ENCODE peak calls at places on chromosomes 3 and 15, in six cellular contexts. O is CD8-positive, alpha-beta T cell; H is psoas muscle; B is tibial nerve; J is K562; Y is heart left ventricle. R is an unnamed sample. For H3K9me3, the result is how much of the 10 kb centered on the place peaks cover.

GRCh38 chr3:67884345-67884744 is 229.9 kb upstream of the SUCLG2 start:
- DNase-seq in H (no peak), O (no peak), J (no peak), B (no peak), Y (no peak), R (no peak)

GRCh38 chr3:14467723-14468620 is 65.6 kb downstream of the SLC6A6 start:
- DNase-seq in H (no peak), Y (no peak), J (peak), O (peak), B (peak), R (peak)

GRCh38 chr3:138412821-138413531 is 21.4 kb upstream of the ESYT3 start:
- DNase-seq in H (no peak), O (no peak), J (no peak), B (no peak), Y (no peak), R (no peak)

GRCh38 chr15:100565591-100565990 is 36.4 kb downstream of the LINS1 start:
- DNase-seq in Y (no peak), O (no peak), J (no peak), H (no peak), B (no peak), R (no peak)

GRCh38 chr3:127036209-127037020 is 53.5 kb downstream of the PLXNA1 start:
- DNase-seq in H (peak), B (no peak), J (no peak), Y (peak), O (no peak), R (peak)

GRCh38 chr3:3792391-3792790 is 6.8 kb upstream of the LRRN1 start:
- DNase-seq in B (no peak), Y (no peak), O (no peak), J (no peak), H (no peak), R (no peak)

GRCh38 chr3:161409069-161409468 is 37.8 kb upstream of the SPTSSB start:
- DNase-seq in H (no peak), J (no peak), O (peak), Y (no peak), B (peak), R (no peak)

GRCh38 chr3:37909067-37909911 is 47.6 kb downstream of the CTDSPL start:
- DNase-seq in O (no peak), H (no peak), B (no peak), J (no peak), Y (no peak), R (no peak)

GRCh38 chr3:50289130-50289529 is 3.1 kb downstream of the IFRD2 start:
- DNase-seq in B (no peak), J (no peak), Y (peak), O (no peak), H (no peak), R (no peak)

GRCh38 chr3:128334086-128334650 is 132.5 kb downstream of the DNAJB8 start:
- DNase-seq in B (no peak), O (no peak), Y (no peak), H (no peak), J (no peak), R (no peak)

GRCh38 chr15:76433798-76434400 is 97.3 kb downstream of the ISL2 start:
- DNase-seq in O (no peak), H (no peak), B (no peak), J (no peak), Y (no peak), R (no peak)

GRCh38 chr3:180749796-180750195 is 70.5 kb upstream of the CCDC39 start:
- DNase-seq in H (no peak), B (no peak), O (no peak), Y (no peak), J (no peak), R (no peak)

GRCh38 chr3:25548836-25549235 is 115.9 kb downstream of the TOP2B start:
- DNase-seq in O (no peak), Y (no peak), J (no peak), B (no peak), H (no peak), R (no peak)

GRCh38 chr15:32861741-32862140 is 143.9 kb downstream of the GREM1 start:
- DNase-seq in B (no peak), Y (peak), O (no peak), J (no peak), H (peak), R (peak)

GRCh38 chr3:65729553-65729952 is 309.2 kb downstream of the MAGI1 start:
- DNase-seq in J (no peak), H (no peak), Y (no peak), B (peak), O (no peak), R (peak)

GRCh38 chr3:56491566-56491965 is 23.3 kb upstream of the ERC2 start:
- DNase-seq in O (no peak), Y (no peak), J (no peak), H (no peak), B (no peak), R (no peak)

GRCh38 chr3:24343084-24343783 is 151.4 kb downstream of the THRB start:
- DNase-seq in H (no peak), O (no peak), J (no peak), B (no peak), Y (no peak), R (no peak)

GRCh38 chr3:19029837-19030835 is 118.2 kb upstream of the KCNH8 start:
- DNase-seq in H (no peak), J (no peak), Y (no peak), B (no peak), O (peak), R (no peak)

GRCh38 chr3:175857666-175858270 is 998.6 kb downstream of the NAALADL2 start:
- DNase-seq in H (no peak), B (no peak), Y (no peak), O (no peak), J (no peak), R (no peak)

GRCh38 chr3:62003833-62004232 is 369.5 kb downstream of the FEZF2 start:
- DNase-seq in J (no peak), Y (no peak), O (no peak), H (no peak), B (no peak), R (no peak)

GRCh38 chr15:33326908-33327307 is 16.1 kb downstream of the RYR3 start:
- DNase-seq in J (no peak), H (no peak), O (no peak), B (no peak), Y (no peak), R (no peak)

GRCh38 chr3:125679258-125679657 is 84.0 kb upstream of the OSBPL11 start:
- DNase-seq in J (no peak), H (no peak), O (no peak), B (no peak), Y (no peak), R (peak)

GRCh38 chr3:184467171-184467570 is 87.3 kb downstream of the CHRD start:
- DNase-seq in B (no peak), Y (no peak), H (no peak), O (no peak), J (no peak), R (no peak)

GRCh38 chr3:120024103-120024502 is 70.1 kb downstream of the GSK3B start:
- DNase-seq in H (no peak), O (no peak), B (no peak), J (no peak), Y (no peak), R (no peak)

GRCh38 chr3:113495035-113495434 is 19.9 kb downstream of the SPICE1 start:
- DNase-seq in H (no peak), Y (no peak), B (peak), O (peak), J (no peak), R (peak)
- TF ChIP-seq CTCF in H (peak), Y (peak), B (peak), O (peak), J (peak), R (peak)

GRCh38 chr3:149223461-149223820 is 1.8 kb upstream of the CP start:
- DNase-seq in O (no peak), Y (no peak), H (no peak), J (no peak), B (no peak), R (no peak)

GRCh38 chr3:149224736-149225594 is 3.3 kb upstream of the CP start:
- DNase-seq in Y (no peak), O (no peak), H (no peak), J (no peak), B (peak), R (no peak)

GRCh38 chr3:149216195-149216869 is 5.3 kb downstream of the CP start:
- DNase-seq in O (no peak), J (no peak), H (no peak), B (no peak), Y (no peak), R (no peak)

GRCh38 chr3:149217347-149217746 is 4.3 kb downstream of the CP start:
- DNase-seq in B (no peak), Y (no peak), J (no peak), O (no peak), H (no peak), R (no peak)

DNA sequence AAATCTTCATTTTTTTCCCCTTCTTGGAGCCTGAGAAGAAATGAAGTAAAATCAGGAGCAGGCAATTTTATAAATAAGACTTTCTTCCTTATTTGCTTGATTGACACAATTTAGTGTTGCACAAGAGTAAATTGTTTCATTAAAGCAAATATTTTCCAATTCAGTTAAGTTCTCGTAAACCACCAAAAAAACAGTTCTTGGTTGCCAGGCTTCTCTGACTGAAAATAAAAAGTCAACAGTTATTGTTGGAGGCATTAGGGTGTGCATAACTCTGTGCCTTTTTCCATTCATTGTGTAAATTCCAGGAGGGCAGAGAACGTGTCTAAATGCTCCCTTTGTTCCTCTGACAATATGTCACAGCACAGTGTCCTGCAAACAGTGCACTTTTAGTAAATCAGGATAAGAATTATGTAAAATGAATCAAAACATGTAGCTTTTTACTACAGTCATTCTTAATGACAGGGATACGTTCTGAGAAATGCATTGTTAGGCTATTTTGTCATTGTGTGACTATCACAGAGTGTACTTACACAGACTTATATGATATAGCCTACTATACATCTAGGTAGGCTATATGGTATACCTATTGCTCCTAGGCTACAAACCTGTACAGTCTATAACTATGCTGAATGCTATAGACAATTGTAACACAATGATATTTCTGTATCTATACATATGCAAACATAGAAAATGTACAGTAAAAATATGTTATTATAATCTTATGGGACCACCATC is at the start of gene CP:
- DNase-seq in B (no peak), O (no peak), Y (no peak), H (no peak), J (no peak), R (no peak)
- H3K4me3 ChIP-seq in B (no peak), O (no peak), Y (peak), H (peak), J (no peak), R (no peak)

GRCh38 chr3:76177650-76178049 is 392.3 kb upstream of the ZNF717 start:
- DNase-seq in J (no peak), Y (no peak), B (no peak), H (no peak), O (no peak), R (no peak)
- H3K9me3 ChIP-seq in J (under half), Y (under half), B (under half), H (under half), O (under half), R (under half)

DNA sequence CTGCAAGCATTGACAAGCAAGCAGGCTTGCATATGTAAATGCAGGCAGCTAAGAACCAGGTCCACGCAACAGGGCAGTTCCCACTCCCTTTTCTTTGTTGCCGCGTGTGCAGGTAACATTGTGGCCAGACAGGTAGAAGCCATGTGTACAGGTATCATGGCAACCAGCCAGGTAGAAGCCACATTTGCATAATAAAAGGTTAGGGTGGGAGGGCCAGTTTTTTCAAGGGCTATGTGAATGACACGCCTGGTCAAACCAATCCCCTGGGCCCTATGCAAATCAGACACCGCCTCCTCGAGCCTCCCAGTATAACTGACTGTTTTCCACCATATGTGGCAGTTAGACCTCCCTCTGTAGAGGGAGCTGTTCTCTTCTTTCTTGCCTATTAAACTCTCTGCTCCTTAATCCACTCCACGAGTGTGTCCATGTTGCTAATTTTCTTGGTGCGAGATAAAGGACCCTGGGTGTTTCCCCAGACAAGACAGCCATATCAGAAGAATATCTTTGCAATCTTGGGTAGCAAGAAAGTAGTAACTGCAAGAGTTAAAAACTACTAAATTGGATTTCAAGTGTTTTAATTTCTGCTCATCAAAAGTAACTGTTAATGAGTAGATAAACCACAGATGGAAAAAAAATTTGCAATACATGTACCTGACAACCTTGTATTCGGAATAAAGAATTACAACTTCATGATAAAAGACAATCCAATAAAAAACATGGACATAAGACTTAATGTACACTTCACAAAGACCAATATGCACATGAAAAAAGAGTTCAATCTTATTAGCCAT is 21.8 kb downstream of the PCOLCE2 start:
- DNase-seq in B (no peak), J (no peak), Y (no peak), H (no peak), O (no peak), R (no peak)
- TF ChIP-seq CTCF in B (no peak), J (peak), Y (no peak), H (no peak), O (no peak), R (no peak)

GRCh38 chr3:157499342-157499963 is 3.8 kb downstream of the VEPH1 start:
- DNase-seq in J (no peak), B (no peak), H (peak), O (no peak), Y (no peak), R (peak)

GRCh38 chr3:157498374-157498773 is 4.8 kb downstream of the VEPH1 start:
- DNase-seq in O (no peak), H (no peak), Y (no peak), B (no peak), J (no peak), R (no peak)

GRCh38 chr3:157500232-157500631 is 3.0 kb downstream of the VEPH1 start:
- DNase-seq in B (no peak), H (no peak), Y (no peak), J (no peak), O (no peak), R (peak)

GRCh38 chr3:157501863-157502262 is 1.4 kb downstream of the VEPH1 start:
- DNase-seq in J (no peak), Y (no peak), O (no peak), H (no peak), B (no peak), R (no peak)

DNA sequence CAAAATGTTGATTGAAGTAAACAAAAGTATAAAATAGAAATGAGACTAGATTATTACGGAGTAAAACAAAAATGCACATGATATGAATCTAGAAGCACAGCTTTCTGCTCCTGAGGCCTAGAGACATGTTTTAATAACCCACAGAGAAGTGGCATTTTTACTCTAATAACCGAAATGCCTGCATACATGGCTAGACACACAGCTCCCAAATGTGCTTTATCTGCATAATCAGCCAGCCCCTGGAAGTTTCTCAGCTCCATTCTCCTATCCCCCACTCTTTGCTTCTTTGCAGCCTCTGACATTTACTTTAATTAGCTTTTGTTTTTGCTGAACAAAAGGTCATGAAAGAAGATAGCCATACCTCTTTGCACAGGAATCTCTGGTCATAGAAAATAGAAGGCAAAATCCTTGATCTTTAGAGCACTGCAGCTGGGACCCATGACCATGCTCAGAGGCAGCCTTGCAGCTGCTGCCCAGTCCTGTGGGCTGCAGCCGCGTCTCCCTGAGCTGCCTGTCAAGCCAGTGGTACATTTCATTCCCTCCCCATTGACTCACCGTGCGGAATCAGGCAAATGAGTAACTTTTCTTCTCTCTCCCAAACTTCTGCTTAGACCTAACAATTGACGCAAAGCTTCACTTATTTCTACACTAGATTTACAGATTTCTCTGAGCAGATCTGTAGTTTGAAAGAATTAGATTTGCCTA is at the start of gene VEPH1:
- DNase-seq in O (no peak), J (no peak), H (no peak), B (no peak), Y (no peak), R (peak)
- H3K4me3 ChIP-seq in O (no peak), J (no peak), H (no peak), B (no peak), Y (no peak), R (no peak)

GRCh38 chr3:122961146-122961545 is 66.4 kb downstream of the SEMA5B start:
- DNase-seq in B (no peak), O (no peak), Y (no peak), H (no peak), J (no peak), R (no peak)

GRCh38 chr3:122962149-122962548 is 65.4 kb downstream of the SEMA5B start:
- DNase-seq in J (no peak), O (no peak), Y (no peak), B (no peak), H (no peak), R (no peak)

GRCh38 chr3:122967376-122968164 is 60.0 kb downstream of the SEMA5B start:
- DNase-seq in J (no peak), B (no peak), O (no peak), H (no peak), Y (no peak), R (no peak)

GRCh38 chr3:122966045-122966444 is 61.5 kb downstream of the SEMA5B start:
- DNase-seq in H (no peak), J (no peak), Y (no peak), B (no peak), O (no peak), R (no peak)

GRCh38 chr3:122964844-122965243 is 62.7 kb downstream of the SEMA5B start:
- DNase-seq in O (no peak), B (no peak), H (no peak), Y (no peak), J (no peak), R (no peak)
- H3K9me3 ChIP-seq in O (under half), B (under half), H (under half), Y (under half), J (under half), R (under half)

GRCh38 chr3:178947738-178948137 is 123.9 kb downstream of the ZMAT3 start:
- DNase-seq in Y (no peak), H (no peak), J (no peak), B (no peak), O (no peak), R (no peak)
- TF ChIP-seq CTCF in Y (peak), H (no peak), J (no peak), B (no peak), O (no peak), R (no peak)

GRCh38 chr15:37093480-37094410 is 6.6 kb downstream of the MEIS2 start:
- DNase-seq in H (no peak), B (no peak), Y (no peak), O (no peak), J (no peak), R (no peak)

GRCh38 chr15:37095993-37096877 is 4.1 kb downstream of the MEIS2 start:
- DNase-seq in Y (no peak), J (no peak), H (no peak), B (no peak), O (no peak), R (no peak)

GRCh38 chr15:37095197-37095992 is 5.0 kb downstream of the MEIS2 start:
- DNase-seq in Y (no peak), H (no peak), O (no peak), B (no peak), J (no peak), R (no peak)

GRCh38 chr15:37096878-37097568 is 3.3 kb downstream of the MEIS2 start:
- DNase-seq in H (no peak), B (no peak), J (no peak), Y (no peak), O (no peak), R (no peak)

GRCh38 chr15:37094542-37095196 is 5.7 kb downstream of the MEIS2 start:
- DNase-seq in O (no peak), Y (no peak), B (no peak), J (no peak), H (no peak), R (no peak)
- H3K4me3 ChIP-seq in O (no peak), Y (peak), B (no peak), J (no peak), H (no peak), R (no peak)

GRCh38 chr15:25181290-25182097 is 226.7 kb downstream of the SNRPN start:
- DNase-seq in Y (peak), J (no peak), O (peak), B (no peak), H (peak), R (peak)
- H3K9me3 ChIP-seq in Y (under half), J (under half), O (under half), B (under half), H (under half), R (half or more)